ENCODE peak calls at places on chromosomes 5 and 9, in nine cellular contexts. X is T-helper 2 cell; J is activated gamma-delta T cell treated with anti-CD3 and anti-CD28 coated beads, Interleukin-2, amount 50 U/mL, for 16 hours; S is HEK293T; T is CD8-positive, alpha-beta T cell; C is stimulated activated CD8-positive, alpha-beta memory T cell treated with anti-CD3 and anti-CD28 coated beads, Interleukin-15, amount 100 ng/mL, for 1 hour; Q is cardiac fibroblast; D is stimulated activated naive CD8-positive, alpha-beta T cell treated with anti-CD3 and anti-CD28 coated beads, Interleukin-15, amount 100 ng/mL, for 72 hours; N is GDM1. K is an unnamed sample.

GRCh38 chr9:35333551-35333950 is 156.4 kb upstream of the RUSC2 start:
- DNase-seq in J (no peak), T (no peak), N (no peak), X (no peak), Q (peak; percentile 88), C (no peak), S (no peak), D (no peak), K (no peak)

GRCh38 chr5:153222956-153223355 is 267.5 kb upstream of the GRIA1 start:
- DNase-seq in N (no peak), C (no peak), J (no peak), Q (peak; percentile 80), T (no peak), S (no peak), X (no peak), D (no peak), K (no peak)

GRCh38 chr9:89676281-89676680 is 71.5 kb downstream of the GADD45G start:
- DNase-seq in N (no peak), D (no peak), X (no peak), J (no peak), C (no peak), Q (no peak), T (no peak), S (no peak), K (no peak)

GRCh38 chr9:33778700-33779351 is 16.5 kb upstream of the PRSS3 start:
- DNase-seq in X (peak; percentile 5), T (peak; percentile 20), N (peak; percentile 22), J (peak; percentile 32), D (peak; percentile 52), C (peak; percentile 20), Q (peak; percentile 79), S (peak; percentile 66), K (peak; percentile 2)

GRCh38 chr9:110371411-110372013 is 33.8 kb upstream of the TXNDC8 start:
- DNase-seq in J (no peak), C (no peak), D (no peak), T (no peak), N (no peak), S (no peak), X (no peak), Q (no peak), K (no peak)

GRCh38 chr5:109917966-109918365 is 228.2 kb downstream of the MAN2A1 start:
- DNase-seq in N (no peak), C (no peak), S (no peak), Q (no peak), J (no peak), X (no peak), T (no peak), D (no peak), K (no peak)

GRCh38 chr5:111223790-111224560 is at the start of gene CAMK4:
- DNase-seq in J (peak; percentile 70), C (peak; percentile 55), Q (peak; percentile 66), S (peak; percentile 83), D (peak; percentile 73), X (peak; percentile 83), T (peak; percentile 76), N (no peak), K (peak; percentile 78)

GRCh38 chr9:136848393-136849037 is 694 bp upstream of the PHPT1 start:
- DNase-seq in T (no peak), N (no peak), X (no peak), C (no peak), J (no peak), S (peak; percentile 68), D (peak; percentile 63), Q (no peak), K (no peak)

GRCh38 chr9:68805890-68806517 is 101.0 kb downstream of the PIP5K1B start:
- DNase-seq in T (no peak), D (no peak), S (no peak), X (no peak), J (no peak), C (no peak), Q (no peak), N (no peak), K (no peak)

GRCh38 chr9:131679261-131680020 is 60.4 kb downstream of the RAPGEF1 start:
- DNase-seq in S (no peak), T (no peak), N (no peak), D (no peak), X (no peak), C (no peak), J (no peak), Q (peak; percentile 29), K (no peak)

GRCh38 chr5:108386345-108387061 is 4.6 kb upstream of the FBXL17 start:
- DNase-seq in Q (peak; percentile 72), X (no peak), S (no peak), J (no peak), C (no peak), N (no peak), T (no peak), D (no peak), K (no peak)

GRCh38 chr9:111759762-111760639 is 34.7 kb downstream of the SHOC1 start:
- DNase-seq in J (peak; percentile 29), X (no peak), N (peak; percentile 39), C (peak; percentile 20), D (peak; percentile 43), Q (peak; percentile 95), T (peak; percentile 16), S (peak; percentile 47), K (peak; percentile 25)

GRCh38 chr9:127503947-127504886 is 52.9 kb downstream of the LRSAM1 start:
- DNase-seq in Q (peak; percentile 87), N (peak; percentile 74), J (peak; percentile 67), S (peak; percentile 83), C (peak; percentile 62), X (peak; percentile 69), D (peak; percentile 76), T (peak; percentile 70), K (peak; percentile 63)